ENCODE peak calls at places on chromosomes 13 and 19, in six cellular contexts. T, P, K, L, V and U are unnamed samples.

GRCh38 chr19:9847087-9847671 is 12.1 kb downstream of the PIN1 start:
- DNase-seq in P (no peak), K (peak; percentile 81), L (no peak), T (peak; percentile 97), V (peak; percentile 92), U (peak; percentile 86)

GRCh38 chr19:52248256-52248655 is 21.1 kb upstream of the ZNF766 start:
- DNase-seq in T (peak; percentile 33), P (peak; percentile 64), V (no peak), L (peak; percentile 39), K (peak; percentile 69), U (no peak)

GRCh38 chr19:13633109-13633508 is 126.8 kb upstream of the CACNA1A start:
- DNase-seq in P (no peak), T (peak; percentile 79), L (no peak), K (peak; percentile 74), V (no peak), U (no peak)

GRCh38 chr19:10979950-10980349 is 19.1 kb downstream of the SMARCA4 start:
- DNase-seq in T (no peak), K (peak; percentile 50), P (peak; percentile 45), L (no peak), V (no peak), U (no peak)

GRCh38 chr19:19816679-19817078 is 4.9 kb downstream of the ZNF506 start:
- DNase-seq in V (no peak), T (no peak), P (peak; percentile 64), L (no peak), K (no peak), U (no peak)

GRCh38 chr13:63436288-63436687 is 2020.6 kb upstream of the PCDH20 start:
- DNase-seq in P (no peak), T (no peak), V (no peak), L (no peak), K (no peak), U (no peak)

GRCh38 chr13:74301200-74302063 is 167.2 kb upstream of the KLF12 start:
- DNase-seq in L (no peak), K (no peak), P (no peak), T (peak; percentile 24), V (no peak), U (no peak)

GRCh38 chr19:35066691-35067563 is 25.4 kb downstream of the HPN start:
- DNase-seq in V (peak; percentile 95), P (peak; percentile 91), T (peak; percentile 77), L (peak; percentile 96), K (peak; percentile 92), U (peak; percentile 78)

GRCh38 chr13:20193142-20193923 is 595 bp upstream of the GJB2 start:
- DNase-seq in T (no peak), K (peak; percentile 27), L (no peak), V (peak; percentile 88), P (no peak), U (no peak)

GRCh38 chr19:12946092-12946845 is 607 bp downstream of the RAD23A start:
- DNase-seq in T (peak; percentile 80), P (peak; percentile 79), L (no peak), V (no peak), K (peak; percentile 80), U (peak; percentile 82)

GRCh38 chr19:48539503-48540096 is 12.4 kb upstream of the SULT2B1 start:
- DNase-seq in P (peak; percentile 30), T (peak; percentile 82), V (no peak), L (no peak), K (peak; percentile 53), U (no peak)

GRCh38 chr13:76884571-76885202 is 1.5 kb downstream of the KCTD12 start:
- DNase-seq in K (peak; percentile 9), T (peak; percentile 20), V (no peak), P (no peak), L (no peak), U (no peak)

GRCh38 chr13:20397896-20398295 is 127.8 kb downstream of the CRYL1 start:
- DNase-seq in K (no peak), L (no peak), P (no peak), T (no peak), V (no peak), U (no peak)

GRCh38 chr19:47019431-47020041 is at the start of gene NPAS1:
- DNase-seq in L (no peak), K (peak; percentile 35), T (no peak), P (no peak), V (peak; percentile 88), U (no peak)

GRCh38 chr13:43544011-43544410 is 242.8 kb downstream of the ENOX1 start:
- DNase-seq in K (no peak), T (peak; percentile 58), P (no peak), L (no peak), V (no peak), U (no peak)

GRCh38 chr13:30898721-30899188 is 7.3 kb upstream of the MEDAG start:
- DNase-seq in K (no peak), V (no peak), T (peak; percentile 98), P (no peak), L (no peak), U (peak; percentile 53)

GRCh38 chr19:7013678-7014077 is 7.6 kb downstream of the MBD3L2B start:
- DNase-seq in V (no peak), P (no peak), K (no peak), L (no peak), T (no peak), U (peak; percentile 8)

GRCh38 chr13:25111557-25111956 is 15.6 kb downstream of the PABPC3 start:
- DNase-seq in P (no peak), K (no peak), L (no peak), T (peak; percentile 7), V (peak; percentile 87), U (no peak)

GRCh38 chr19:40907968-40908735 is 26.1 kb upstream of the CYP2A7 start:
- DNase-seq in V (no peak), L (no peak), T (no peak), K (no peak), P (no peak), U (no peak)

GRCh38 chr19:15587663-15588062 is 27.4 kb upstream of the CYP4F8 start:
- DNase-seq in K (no peak), L (no peak), T (no peak), V (no peak), P (peak; percentile 73), U (no peak)

GRCh38 chr13:21402586-21403307 is 56.4 kb downstream of the ZDHHC20 start:
- DNase-seq in T (peak; percentile 71), V (no peak), P (no peak), L (no peak), K (peak; percentile 23), U (no peak)

GRCh38 chr19:39126593-39127187 is 1.1 kb downstream of the PAK4 start:
- DNase-seq in L (no peak), T (no peak), V (no peak), K (peak; percentile 64), P (no peak), U (peak; percentile 89)

GRCh38 chr13:24050292-24050711 is 110.2 kb upstream of the SPATA13 start:
- DNase-seq in K (peak; percentile 28), V (no peak), T (peak; percentile 86), L (no peak), P (no peak), U (peak; percentile 13)

GRCh38 chr19:1250374-1251232 is 2.2 kb downstream of the MIDN start:
- DNase-seq in L (no peak), K (peak; percentile 86), V (no peak), T (peak; percentile 60), P (peak; percentile 85), U (no peak)

GRCh38 chr19:14369399-14370168 is 11.7 kb upstream of the ADGRE5 start:
- DNase-seq in L (no peak), T (peak; percentile 64), K (no peak), V (no peak), P (no peak), U (no peak)

GRCh38 chr19:33193269-33193863 is 764 bp upstream of the LRP3 start:
- DNase-seq in T (no peak), V (peak; percentile 88), K (no peak), P (peak; percentile 19), L (no peak), U (no peak)
- H3K4me3 ChIP-seq in T (no peak overlapping the region), V (peak overlapping the region; percentile 76), K (peak overlapping the region; percentile 73), P (peak overlapping the region; percentile 18), L (no peak overlapping the region), U (no peak overlapping the region)

DNA sequence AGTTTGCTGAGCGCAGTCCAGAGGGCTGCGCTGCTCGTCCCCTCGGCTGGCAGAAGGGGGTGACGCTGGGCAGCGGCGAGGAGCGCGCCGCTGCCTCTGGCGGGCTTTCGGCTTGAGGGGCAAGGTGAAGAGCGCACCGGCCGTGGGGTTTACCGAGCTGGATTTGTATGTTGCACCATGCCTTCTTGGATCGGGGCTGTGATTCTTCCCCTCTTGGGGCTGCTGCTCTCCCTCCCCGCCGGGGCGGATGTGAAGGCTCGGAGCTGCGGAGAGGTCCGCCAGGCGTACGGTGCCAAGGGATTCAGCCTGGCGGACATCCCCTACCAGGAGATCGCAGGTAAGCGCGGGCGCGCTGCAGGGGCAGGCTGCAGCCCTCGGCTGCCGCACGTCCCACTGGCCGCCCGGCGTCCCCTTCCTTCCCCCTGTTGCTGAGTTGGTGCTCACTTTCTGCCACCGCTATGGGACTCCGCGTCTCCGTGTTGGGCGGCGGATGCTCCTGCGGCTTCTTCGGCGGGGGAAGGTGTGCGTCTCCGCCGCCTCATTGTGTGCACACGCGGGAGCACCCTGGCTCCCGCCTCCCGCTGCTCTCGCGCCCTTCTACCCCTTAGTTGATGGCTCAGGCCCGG is 786 bp downstream of the GPC6 start:
- DNase-seq in L (no peak), T (peak; percentile 52), P (no peak), V (no peak), K (peak; percentile 74), U (peak; percentile 74)
- H3K27ac ChIP-seq in L (no peak overlapping the region), T (peak overlapping the region; percentile 75), P (no peak overlapping the region), V (peak overlapping the region; percentile 80), K (peak overlapping the region; percentile 96), U (peak overlapping the region; percentile 50)

GRCh38 chr19:54477650-54478049 is 4.6 kb upstream of the CDC42EP5 start:
- DNase-seq in T (no peak), L (no peak), K (no peak), V (no peak), P (no peak), U (no peak)
- H3K27me3 ChIP-seq in T (peaks cover 2% of the 10 kb centered on the region), L (no peaks in the 10 kb centered on the region), K (no peaks in the 10 kb centered on the region), V (no peaks in the 10 kb centered on the region), P (no peaks in the 10 kb centered on the region), U (no peaks in the 10 kb centered on the region)

GRCh38 chr13:46182491-46182877 is 507 bp upstream of the LCP1 start:
- DNase-seq in L (no peak), T (no peak), V (no peak), P (no peak), K (no peak), U (no peak)
- H3K4me3 ChIP-seq in L (no peak overlapping the region), T (no peak overlapping the region), V (no peak overlapping the region), P (no peak overlapping the region), K (no peak overlapping the region), U (no peak overlapping the region)